ENCODE peak calls at places on chromosomes 11 and 22, in seven cellular contexts. X is EL, U is astrocyte of the spinal cord, P is nephron progenitor cell, T is putamen, A is non-pigmented ciliary epithelial cell, D is H4. N is an unnamed sample.

GRCh38 chr11:118530180-118530682 is 761 bp upstream of the TMEM25 start:
- DNase-seq in D (no peak), T (no peak), U (peak), A (no peak), P (no peak), X (peak), N (peak)

GRCh38 chr11:76832365-76832764 is 28.4 kb upstream of the ACER3 start:
- DNase-seq in T (no peak), X (no peak), P (no peak), U (no peak), D (no peak), A (no peak), N (no peak)

GRCh38 chr11:118100691-118101232 is 14.0 kb upstream of the SMIM35 start:
- DNase-seq in X (no peak), A (no peak), T (no peak), P (no peak), U (no peak), D (no peak), N (no peak)

GRCh38 chr11:65290448-65291165 is 24.1 kb upstream of the CDC42EP2 start:
- DNase-seq in X (peak), P (no peak), U (peak), D (peak), T (peak), A (peak), N (no peak)

GRCh38 chr11:129945377-129945776 is 50.0 kb upstream of the NFRKB start:
- DNase-seq in D (no peak), T (no peak), A (no peak), X (no peak), U (no peak), P (no peak), N (no peak)

GRCh38 chr22:19406281-19406811 is 25.2 kb downstream of the HIRA start:
- DNase-seq in T (no peak), U (no peak), A (no peak), X (no peak), D (no peak), P (no peak), N (no peak)

GRCh38 chr22:38655532-38656255 is 498 bp downstream of the FAM227A start:
- DNase-seq in P (no peak), T (no peak), U (peak), A (no peak), X (peak), D (no peak), N (peak)

GRCh38 chr11:117849781-117850414 is 25.4 kb upstream of the FXYD2 start:
- DNase-seq in P (no peak), T (no peak), D (no peak), X (no peak), U (no peak), A (no peak), N (no peak)

GRCh38 chr11:111148953-111149352 is 96.6 kb upstream of the POU2AF2 start:
- DNase-seq in X (no peak), P (no peak), A (no peak), D (no peak), T (peak), U (no peak), N (no peak)

GRCh38 chr22:45783690-45784089 is 112.1 kb downstream of the ATXN10 start:
- DNase-seq in U (no peak), T (no peak), X (no peak), P (no peak), D (no peak), A (no peak), N (no peak)

GRCh38 chr11:69637956-69638871 is 2.7 kb upstream of the CCND1 start:
- DNase-seq in D (no peak), P (peak), A (no peak), U (peak), X (peak), T (no peak), N (peak)

GRCh38 chr11:69283446-69283845 is 10.5 kb upstream of the MYEOV start:
- DNase-seq in T (no peak), U (no peak), D (no peak), P (no peak), X (no peak), A (no peak), N (no peak)

GRCh38 chr11:61356701-61357100 is 5.0 kb downstream of the CYB561A3 start:
- DNase-seq in U (no peak), A (no peak), X (no peak), T (no peak), P (no peak), D (no peak), N (no peak)

GRCh38 chr11:33706546-33706945 is 5.9 kb upstream of the C11orf91 start:
- DNase-seq in A (no peak), T (no peak), X (no peak), P (no peak), U (no peak), D (no peak), N (no peak)

GRCh38 chr11:65215441-65216076 is 33.8 kb downstream of the CAPN1 start:
- DNase-seq in X (no peak), T (no peak), A (no peak), D (no peak), U (no peak), P (no peak), N (no peak)

GRCh38 chr11:103806130-103806900 is 230.1 kb upstream of the DDI1 start:
- DNase-seq in U (peak), P (no peak), D (peak), T (no peak), A (peak), X (peak), N (no peak)

GRCh38 chr11:73330569-73331093 is 22.6 kb downstream of the ARHGEF17 start:
- DNase-seq in U (no peak), X (peak), T (no peak), D (no peak), P (peak), A (no peak), N (no peak)

GRCh38 chr11:46680164-46680760 is 20.2 kb downstream of the ARHGAP1 start:
- DNase-seq in D (no peak), T (no peak), P (no peak), A (no peak), X (no peak), U (no peak), N (no peak)

GRCh38 chr11:44506375-44507016 is 59.0 kb upstream of the CD82 start:
- DNase-seq in P (no peak), U (no peak), A (no peak), T (no peak), X (peak), D (peak), N (peak)

GRCh38 chr11:10349806-10350205 is 44.9 kb downstream of the ADM start:
- DNase-seq in U (no peak), P (no peak), X (no peak), D (peak), A (no peak), T (no peak), N (no peak)

GRCh38 chr11:16373768-16374167 is 17.4 kb upstream of the SOX6 start:
- DNase-seq in P (no peak), D (no peak), X (no peak), T (no peak), A (no peak), U (no peak), N (no peak)

GRCh38 chr11:123594921-123595320 is 59.5 kb downstream of the SCN3B start:
- DNase-seq in U (no peak), X (no peak), A (no peak), P (no peak), T (no peak), D (no peak), N (no peak)

GRCh38 chr11:75246673-75247350 is 6.2 kb downstream of the TPBGL start:
- DNase-seq in A (no peak), X (no peak), T (no peak), D (no peak), U (no peak), P (no peak), N (no peak)

GRCh38 chr11:64788321-64789215 is 10.2 kb upstream of the SF1 start:
- DNase-seq in X (no peak), A (no peak), D (no peak), U (no peak), T (no peak), P (no peak), N (no peak)

GRCh38 chr11:77776455-77776854 is 44.1 kb downstream of the RSF1 start:
- DNase-seq in P (no peak), U (peak), D (no peak), X (peak), A (no peak), T (no peak), N (peak)

GRCh38 chr22:42760806-42761565 is 40.3 kb upstream of the A4GALT start:
- DNase-seq in T (no peak), D (no peak), P (no peak), U (no peak), A (no peak), X (no peak), N (no peak)

GRCh38 chr11:45704635-45705034 is 39.2 kb upstream of the CHST1 start:
- DNase-seq in P (no peak), U (no peak), A (no peak), T (no peak), D (no peak), X (no peak), N (no peak)

GRCh38 chr11:13449522-13449921 is 13.5 kb downstream of the BTBD10 start:
- DNase-seq in X (no peak), D (no peak), P (no peak), T (no peak), A (no peak), U (no peak), N (no peak)

GRCh38 chr11:7480132-7480531 is 5.2 kb upstream of the OLFML1 start:
- DNase-seq in P (no peak), T (no peak), D (no peak), X (peak), U (no peak), A (no peak), N (no peak)

GRCh38 chr11:123168955-123169484 is 26.0 kb downstream of the CLMP start:
- DNase-seq in A (no peak), U (peak), P (no peak), X (no peak), T (no peak), D (no peak), N (no peak)

GRCh38 chr11:74443071-74443864 is 24.1 kb downstream of the KCNE3 start:
- DNase-seq in D (peak), A (no peak), P (no peak), U (peak), T (no peak), X (no peak), N (no peak)

GRCh38 chr11:74696932-74697687 is 34.1 kb downstream of the CHRDL2 start:
- DNase-seq in P (peak), A (peak), U (peak), D (peak), X (peak), T (no peak), N (no peak)

GRCh38 chr11:103609117-103610066 is 427.0 kb upstream of the DDI1 start:
- DNase-seq in D (peak), T (no peak), A (peak), X (peak), U (peak), P (no peak), N (peak)

GRCh38 chr11:86919557-86920210 is 35.5 kb downstream of the FZD4 start:
- DNase-seq in D (peak), U (peak), T (peak), X (peak), A (no peak), P (no peak), N (peak)

GRCh38 chr11:65791719-65792213 is 4.9 kb downstream of the OVOL1 start:
- DNase-seq in P (no peak), A (no peak), D (peak), X (peak), U (no peak), T (no peak), N (peak)